ENCODE peak calls at places on chromosomes 4 and X, in four cellular contexts. Y, F, Z and G are unnamed samples.

GRCh38 chrX:152821145-152821765 is 9.3 kb downstream of the CETN2 start:
- DNase-seq in F (peak), Y (no peak), Z (no peak), G (no peak)

GRCh38 chr4:7774301-7775019 is 165.2 kb downstream of the AFAP1 start:
- DNase-seq in Y (no peak), F (no peak), Z (no peak), G (peak)

GRCh38 chr4:165784672-165785071 is 88.4 kb upstream of the TLL1 start:
- DNase-seq in Y (no peak), Z (no peak), F (no peak), G (no peak)

GRCh38 chr4:138103597-138104461 is 138.3 kb downstream of the SLC7A11 start:
- DNase-seq in F (no peak), Z (no peak), Y (no peak), G (no peak)

GRCh38 chrX:38817004-38817703 is 15.9 kb downstream of the MID1IP1 start:
- DNase-seq in Z (no peak), F (peak), Y (no peak), G (no peak)

GRCh38 chrX:154327026-154327820 is 31.6 kb downstream of the TKTL1 start:
- DNase-seq in Z (no peak), F (no peak), Y (no peak), G (no peak)

GRCh38 chr4:7781361-7781760 is 158.3 kb downstream of the AFAP1 start:
- DNase-seq in F (peak), Z (no peak), Y (no peak), G (peak)

GRCh38 chrX:22351966-22352365 is 79.3 kb downstream of the CBLL2 start:
- DNase-seq in Z (no peak), F (no peak), Y (no peak), G (no peak)

GRCh38 chr4:185559913-185560281 is 24.6 kb upstream of the PDLIM3 start:
- DNase-seq in Z (no peak), Y (no peak), F (peak), G (no peak)

GRCh38 chr4:71304289-71304850 is 34.5 kb upstream of the SLC4A4 start:
- DNase-seq in F (no peak), Z (no peak), Y (no peak), G (no peak)

GRCh38 chr4:105196523-105197145 is 50.0 kb downstream of the TET2 start:
- DNase-seq in Y (no peak), Z (no peak), F (peak), G (no peak)

GRCh38 chrX:132809581-132809980 is 148.8 kb downstream of the HS6ST2 start:
- DNase-seq in Z (no peak), F (no peak), Y (no peak), G (no peak)

GRCh38 chrX:47815901-47816845 is 20.5 kb upstream of the ZNF81 start:
- DNase-seq in Y (no peak), Z (no peak), F (no peak), G (no peak)

GRCh38 chr4:186599483-186599882 is 44.1 kb upstream of the MTNR1A start:
- DNase-seq in Z (no peak), Y (no peak), F (no peak), G (no peak)

GRCh38 chrX:54483946-54484345 is 12.1 kb downstream of the FGD1 start:
- DNase-seq in Z (no peak), Y (no peak), F (no peak), G (no peak)

GRCh38 chrX:135384161-135384836 is 37.4 kb upstream of the SMIM10L2A start:
- DNase-seq in Y (no peak), F (no peak), Z (no peak), G (no peak)

GRCh38 chr4:176335421-176335820 is 15.7 kb downstream of the SPCS3 start:
- DNase-seq in Y (no peak), F (no peak), Z (no peak), G (no peak)

GRCh38 chrX:39827959-39828358 is 269.8 kb downstream of the BCOR start:
- DNase-seq in Z (no peak), F (peak), Y (no peak), G (no peak)

GRCh38 chr4:147813107-147813773 is 81.4 kb downstream of the ARHGAP10 start:
- DNase-seq in Y (no peak), Z (no peak), F (no peak), G (no peak)

GRCh38 chr4:146095867-146096266 is 79.7 kb upstream of the LSM6 start:
- DNase-seq in Z (no peak), F (no peak), Y (no peak), G (no peak)

GRCh38 chr4:67134616-67135015 is 410.7 kb downstream of the CENPC start:
- DNase-seq in Y (no peak), Z (no peak), F (peak), G (no peak)

GRCh38 chr4:110055014-110055768 is 142.5 kb downstream of the EGF start:
- DNase-seq in Y (no peak), F (peak), Z (no peak), G (no peak)

GRCh38 chr4:74117024-74117534 is 18.1 kb upstream of the CXCL2 start:
- DNase-seq in F (no peak), Z (no peak), Y (no peak), G (no peak)

GRCh38 chrX:118272237-118272636 is 73.7 kb upstream of the WDR44 start:
- DNase-seq in Y (no peak), Z (no peak), F (peak), G (no peak)

GRCh38 chr4:146943691-146944375 is 1.8 kb downstream of the TTC29 start:
- DNase-seq in F (no peak), Z (no peak), Y (no peak), G (no peak)